ENCODE peak calls at places on chromosomes 4 and X, in six cellular contexts. M is GM23338, O is HCT116, Z is PC-3, H is K562, V is DND-41. T is an unnamed sample.
A peak's percentile ranks its signal among the peaks of the same experiment; 100 is the strongest.

GRCh38 chr4:43296946-43297528 is 404.5 kb downstream of the GRXCR1 start:
- DNase-seq in H (no peak), V (no peak), M (no peak), O (no peak), Z (peak; percentile 50), T (no peak)

GRCh38 chrX:53356186-53356585 is 66.3 kb downstream of the SMC1A start:
- DNase-seq in M (peak; percentile 64), V (no peak), H (peak; percentile 73), Z (peak; percentile 36), O (no peak), T (peak; percentile 8)

GRCh38 chr4:83252782-83253405 is 31.7 kb downstream of the COQ2 start:
- DNase-seq in M (peak; percentile 90), V (peak; percentile 75), O (peak; percentile 54), Z (peak; percentile 70), H (peak; percentile 67), T (peak; percentile 76)

GRCh38 chrX:130575831-130576404 is 174.1 kb downstream of the RBMX2 start:
- DNase-seq in H (peak; percentile 46), O (peak; percentile 6), V (peak; percentile 34), Z (peak; percentile 56), M (peak; percentile 66), T (peak; percentile 57)

GRCh38 chr4:48259748-48260147 is 9.9 kb downstream of the TEC start:
- DNase-seq in V (no peak), H (no peak), M (no peak), O (no peak), Z (no peak), T (no peak)

GRCh38 chrX:139126493-139126892 is 404.0 kb upstream of the F9 start:
- DNase-seq in Z (peak; percentile 80), H (peak; percentile 60), O (no peak), M (peak; percentile 82), V (no peak), T (peak; percentile 65)

GRCh38 chr4:2370597-2371320 is 47.7 kb downstream of the ZFYVE28 start:
- DNase-seq in H (no peak), V (no peak), Z (no peak), O (no peak), M (no peak), T (no peak)

GRCh38 chr4:107531927-107532326 is 188.1 kb downstream of the PAPSS1 start:
- DNase-seq in Z (no peak), O (no peak), M (no peak), H (no peak), V (no peak), T (no peak)

GRCh38 chrX:1400049-1400448 is 8.1 kb upstream of the SLC25A6 start:
- DNase-seq in V (no peak), Z (no peak), M (no peak), O (no peak), H (no peak), T (no peak)

GRCh38 chr4:174422893-174423256 is 99.4 kb downstream of the HPGD start:
- DNase-seq in O (no peak), M (no peak), H (no peak), V (no peak), Z (no peak), T (no peak)
- H3K27ac ChIP-seq in O (no peak overlapping the region), M (no peak overlapping the region), H (peak overlapping the region; percentile 76), V (no peak overlapping the region), Z (peak overlapping the region; percentile 71), T (no peak overlapping the region)

GRCh38 chr4:186723207-186724047 is at the start of gene FAT1:
- DNase-seq in V (no peak), Z (peak; percentile 72), O (no peak), H (peak; percentile 85), M (peak; percentile 79), T (peak; percentile 91)
- TF ChIP-seq EZH2 in V (no peak), Z (no peak), O (no peak), H (no peak), M (no peak), T (no peak)

DNA sequence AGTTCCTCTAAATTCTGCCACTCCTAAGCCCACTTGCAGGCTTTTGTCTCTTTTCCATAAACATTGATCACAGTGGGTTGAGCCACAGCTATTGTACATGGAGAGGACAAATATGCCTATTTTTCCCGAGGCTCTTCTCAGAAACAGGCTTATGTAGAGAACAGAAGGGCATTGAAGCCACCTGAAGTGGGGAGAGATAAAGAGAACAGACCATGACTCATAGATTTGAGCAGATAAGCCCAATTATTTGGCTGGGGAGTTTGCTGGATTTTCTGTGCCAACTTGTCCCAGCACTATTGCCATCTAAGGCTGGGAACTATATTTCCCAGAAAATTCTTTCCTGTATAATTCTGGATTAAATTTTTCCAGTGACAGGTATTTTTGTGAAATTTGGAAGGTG is 446.1 kb upstream of the RPS6KA3 start:
- DNase-seq in V (no peak), M (no peak), Z (peak; percentile 12), O (no peak), H (no peak), T (no peak)
- H4K20me1 ChIP-seq in V (no peaks in the 10 kb centered on the region), M (no peaks in the 10 kb centered on the region), Z (no peaks in the 10 kb centered on the region), O (no peaks in the 10 kb centered on the region), H (no peaks in the 10 kb centered on the region), T (no peaks in the 10 kb centered on the region)

GRCh38 chr4:80266902-80267380 is 477 bp downstream of the FGF5 start:
- DNase-seq in O (no peak), H (peak; percentile 55), Z (peak; percentile 30), V (no peak), M (peak; percentile 49), T (peak; percentile 50)
- H3K27ac ChIP-seq in O (no peak overlapping the region), H (peak overlapping the region; percentile 65), Z (peak overlapping the region; percentile 21), V (no peak overlapping the region), M (no peak overlapping the region), T (no peak overlapping the region)

GRCh38 chrX:357035-357692 is 29.5 kb downstream of the PPP2R3B start:
- DNase-seq in M (no peak), H (no peak), Z (no peak), O (no peak), V (peak; percentile 49), T (no peak)

GRCh38 chrX:356385-357034 is 30.2 kb downstream of the PPP2R3B start:
- DNase-seq in H (no peak), M (no peak), O (no peak), V (no peak), Z (peak; percentile 40), T (no peak)

GRCh38 chrX:360496-361150 is 26.1 kb downstream of the PPP2R3B start:
- DNase-seq in M (no peak), H (no peak), O (no peak), Z (no peak), V (no peak), T (no peak)

GRCh38 chrX:357693-358471 is 28.8 kb downstream of the PPP2R3B start:
- DNase-seq in Z (peak; percentile 54), M (no peak), O (no peak), V (peak; percentile 70), H (no peak), T (no peak)

GRCh38 chrX:358651-359143 is 28.0 kb downstream of the PPP2R3B start:
- DNase-seq in Z (no peak), M (peak; percentile 54), H (no peak), V (no peak), O (no peak), T (no peak)
- TF ChIP-seq EZH2 in Z (no peak), M (no peak), H (no peak), V (no peak), O (no peak), T (no peak)

GRCh38 chr4:4526401-4526800 is 15.4 kb downstream of the STX18 start:
- DNase-seq in Z (no peak), O (no peak), H (no peak), M (no peak), V (no peak), T (no peak)
- H4K20me1 ChIP-seq in Z (peaks cover 3% of the 10 kb centered on the region), O (no peaks in the 10 kb centered on the region), H (no peaks in the 10 kb centered on the region), M (peaks cover 11% of the 10 kb centered on the region), V (peaks cover 24% of the 10 kb centered on the region), T (peaks cover 19% of the 10 kb centered on the region)

DNA sequence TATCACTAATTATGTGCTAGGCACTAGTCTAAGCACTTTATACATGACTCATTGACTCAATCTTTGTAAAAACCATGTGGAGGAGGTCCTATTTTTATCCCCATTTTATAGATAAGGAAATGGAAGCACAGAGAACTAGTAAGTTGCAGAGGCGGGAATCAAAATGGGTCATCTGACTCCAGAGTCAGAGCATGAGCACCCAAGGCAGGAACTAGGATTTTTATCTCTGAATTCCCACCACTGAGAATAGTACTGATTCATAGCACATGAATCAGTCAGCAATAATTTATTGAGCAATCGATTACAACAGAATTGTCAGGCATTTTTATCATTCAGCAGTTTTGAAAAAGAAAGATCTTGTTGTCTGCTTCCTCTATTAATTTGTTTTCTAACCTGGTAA is 19.3 kb downstream of the SCARB2 start:
- DNase-seq in H (peak; percentile 17), V (no peak), M (no peak), O (no peak), Z (peak; percentile 85), T (no peak)
- H3K27ac ChIP-seq in H (no peak overlapping the region), V (no peak overlapping the region), M (no peak overlapping the region), O (no peak overlapping the region), Z (peak overlapping the region; percentile 95), T (no peak overlapping the region)

GRCh38 chr4:4855293-4856070 is 4.0 kb upstream of the MSX1 start:
- DNase-seq in M (peak; percentile 36), H (no peak), V (no peak), O (no peak), Z (no peak), T (peak; percentile 49)

GRCh38 chr4:4858527-4858926 is 938 bp upstream of the MSX1 start:
- DNase-seq in V (no peak), Z (no peak), H (no peak), M (no peak), O (no peak), T (peak; percentile 41)

GRCh38 chr4:4856071-4857000 is 3.1 kb upstream of the MSX1 start:
- DNase-seq in Z (peak; percentile 34), H (peak; percentile 32), V (no peak), O (no peak), M (peak; percentile 69), T (peak; percentile 75)

GRCh38 chr4:4857809-4858508 is 1.5 kb upstream of the MSX1 start:
- DNase-seq in Z (no peak), H (no peak), O (no peak), M (peak; percentile 51), V (no peak), T (peak; percentile 84)

DNA sequence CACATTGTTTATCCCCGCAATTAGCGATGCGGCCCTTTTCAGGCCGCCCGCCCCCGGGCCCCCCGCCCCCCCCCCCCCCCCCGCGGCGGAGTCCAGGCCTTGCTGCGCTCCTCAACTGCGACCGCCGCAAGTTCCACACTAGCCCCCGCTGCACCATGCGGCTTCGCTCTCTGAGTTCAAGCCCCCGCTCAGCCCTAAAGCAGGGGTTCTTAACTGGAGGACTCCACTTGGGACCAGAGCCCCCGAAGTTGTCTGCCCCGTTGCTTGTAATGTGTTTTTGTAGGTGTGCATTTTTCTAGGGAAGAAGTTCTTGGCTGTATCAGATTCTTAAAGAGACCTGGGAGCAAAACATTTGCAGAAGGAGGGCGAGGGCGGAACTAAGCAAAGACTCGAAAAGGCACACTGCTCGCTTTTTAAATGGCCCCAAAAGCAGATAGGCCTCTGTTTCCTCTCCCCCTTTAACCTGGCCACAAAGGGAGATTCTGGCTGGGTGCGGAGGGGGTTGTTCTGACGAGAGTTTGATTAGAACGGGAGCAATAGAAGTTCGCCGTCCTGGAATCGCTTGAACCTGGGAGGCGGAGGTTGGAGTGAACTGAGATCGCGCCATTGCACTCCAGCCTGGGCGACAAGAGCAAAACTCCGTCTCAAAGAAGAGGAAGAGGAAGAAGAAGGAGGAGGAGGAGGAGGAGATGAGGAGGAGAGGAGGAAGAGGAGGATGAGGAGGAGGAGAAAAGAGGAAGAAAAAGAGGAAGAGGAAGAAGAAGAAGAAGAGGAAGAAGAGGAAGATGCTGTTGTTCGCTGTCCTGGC is 2.3 kb upstream of the MSX1 start:
- DNase-seq in V (no peak), Z (no peak), H (no peak), M (no peak), O (no peak), T (no peak)
- TF ChIP-seq EZH2 in V (no peak), Z (no peak), H (no peak), M (peak; percentile 99), O (no peak), T (no peak)